ENCODE peak calls at places on chromosomes 11 and 22, in eight cellular contexts. W is psoas muscle, X is aorta, N is small intestine, E is ovary, C is colonic mucosa, G is cardiac muscle cell, R is breast epithelium. V is an unnamed sample.

GRCh38 chr11:121452609-121453150 is at the start of gene SORL1-AS1:
- DNase-seq in N (peak; percentile 58), X (no peak), W (no peak), E (no peak), C (peak; percentile 56), G (no peak), R (no peak), V (no peak)

GRCh38 chr11:75204685-75205667 is 35.6 kb upstream of the TPBGL start:
- DNase-seq in E (peak; percentile 73), X (peak; percentile 94), C (peak; percentile 93), W (peak; percentile 92), N (peak; percentile 88), R (peak; percentile 59), G (peak; percentile 93), V (peak; percentile 72)

GRCh38 chr22:30116362-30117117 is 36.3 kb downstream of the HORMAD2 start:
- DNase-seq in E (no peak), G (no peak), N (peak; percentile 59), C (no peak), R (no peak), W (no peak), X (no peak), V (no peak)

GRCh38 chr22:17508110-17508509 is 55.2 kb upstream of the SLC25A18 start:
- DNase-seq in R (no peak), E (no peak), N (no peak), W (no peak), G (no peak), C (no peak), X (no peak), V (no peak)

GRCh38 chr11:30741039-30741550 is 154.9 kb upstream of the MPPED2 start:
- DNase-seq in W (no peak), C (no peak), R (no peak), G (peak; percentile 60), N (no peak), X (no peak), E (no peak), V (no peak)

GRCh38 chr11:70105755-70106571 is 27.8 kb downstream of the ANO1 start:
- DNase-seq in G (no peak), X (no peak), C (no peak), W (no peak), N (no peak), R (peak; percentile 83), E (no peak), V (no peak)

GRCh38 chr11:12864316-12865156 is 144.6 kb upstream of the RASSF10 start:
- DNase-seq in N (no peak), R (no peak), X (no peak), C (no peak), E (no peak), W (no peak), G (peak; percentile 31), V (peak; percentile 97)

GRCh38 chr11:126113963-126114362 is 51.3 kb upstream of the CDON start:
- DNase-seq in R (no peak), E (no peak), N (no peak), C (no peak), W (no peak), G (no peak), X (no peak), V (no peak)

GRCh38 chr11:1546536-1547466 is 25.3 kb downstream of the DUSP8 start:
- DNase-seq in E (no peak), C (peak; percentile 61), G (peak; percentile 83), X (peak; percentile 86), N (peak; percentile 45), W (peak; percentile 76), R (no peak), V (peak; percentile 28)

GRCh38 chr11:45237666-45238348 is 48.3 kb downstream of the SYT13 start:
- DNase-seq in R (no peak), X (no peak), G (no peak), C (no peak), W (no peak), N (no peak), E (no peak), V (no peak)

GRCh38 chr11:107018902-107019493 is 722 bp upstream of the GUCY1A2 start:
- DNase-seq in X (peak; percentile 80), W (peak; percentile 56), E (peak; percentile 65), G (peak; percentile 91), N (peak; percentile 3), R (no peak), C (peak; percentile 23), V (peak; percentile 49)

GRCh38 chr11:1890856-1891830 is 552 bp downstream of the PRR33 start:
- DNase-seq in N (no peak), E (no peak), C (no peak), W (peak; percentile 74), R (no peak), X (no peak), G (no peak), V (no peak)

GRCh38 chr11:27514558-27514957 is 8.0 kb upstream of the LIN7C start:
- DNase-seq in W (no peak), E (no peak), G (no peak), R (no peak), N (no peak), X (no peak), C (no peak), V (no peak)

GRCh38 chr11:33747969-33748368 is 11.7 kb upstream of the CD59 start:
- DNase-seq in X (no peak), W (no peak), G (no peak), R (no peak), N (no peak), C (no peak), E (no peak), V (peak; percentile 60)

GRCh38 chr11:93059074-93059957 is 89.9 kb downstream of the MTNR1B start:
- DNase-seq in R (no peak), E (no peak), N (no peak), X (no peak), W (no peak), G (peak; percentile 48), C (no peak), V (no peak)

GRCh38 chr11:316031-316701 is 2.3 kb downstream of the IFITM1 start:
- DNase-seq in X (peak; percentile 81), W (peak; percentile 60), E (no peak), C (no peak), R (no peak), G (no peak), N (no peak), V (no peak)

GRCh38 chr11:59380263-59381059 is 21.8 kb downstream of the OR5AN1 start:
- DNase-seq in E (no peak), W (no peak), X (no peak), R (no peak), G (no peak), C (no peak), N (no peak), V (no peak)

GRCh38 chr11:72410956-72411355 is 23.4 kb downstream of the CLPB start:
- DNase-seq in C (no peak), N (no peak), G (no peak), W (no peak), E (no peak), R (no peak), X (no peak), V (no peak)

GRCh38 chr11:8693555-8693954 is 11.0 kb downstream of the RPL27A start:
- DNase-seq in R (no peak), G (no peak), X (no peak), N (no peak), E (no peak), C (no peak), W (no peak), V (no peak)

GRCh38 chr11:42974510-42974909 is 337.3 kb upstream of the API5 start:
- DNase-seq in C (no peak), R (no peak), N (no peak), G (no peak), E (no peak), W (no peak), X (no peak), V (no peak)

GRCh38 chr11:132784441-132784840 is 747.9 kb downstream of the OPCML start:
- DNase-seq in W (no peak), R (no peak), G (no peak), X (no peak), C (no peak), N (no peak), E (no peak), V (no peak)
- H3K27ac ChIP-seq in W (no peak overlapping the region), R (no peak overlapping the region), G (no peak overlapping the region), X (no peak overlapping the region), C (no peak overlapping the region), N (no peak overlapping the region), E (no peak overlapping the region), V (no peak overlapping the region)

GRCh38 chr11:65436412-65437032 is 13.9 kb downstream of the NEAT1 start:
- DNase-seq in W (peak; percentile 50), R (peak; percentile 17), E (no peak), N (peak; percentile 22), C (peak; percentile 29), X (peak; percentile 71), G (no peak), V (peak; percentile 37)
- H3K27ac ChIP-seq in W (peak overlapping the region; percentile 100), R (peak overlapping the region; percentile 43), E (no peak overlapping the region), N (peak overlapping the region; percentile 64), C (no peak overlapping the region), X (peak overlapping the region; percentile 56), G (no peak overlapping the region), V (no peak overlapping the region)

DNA sequence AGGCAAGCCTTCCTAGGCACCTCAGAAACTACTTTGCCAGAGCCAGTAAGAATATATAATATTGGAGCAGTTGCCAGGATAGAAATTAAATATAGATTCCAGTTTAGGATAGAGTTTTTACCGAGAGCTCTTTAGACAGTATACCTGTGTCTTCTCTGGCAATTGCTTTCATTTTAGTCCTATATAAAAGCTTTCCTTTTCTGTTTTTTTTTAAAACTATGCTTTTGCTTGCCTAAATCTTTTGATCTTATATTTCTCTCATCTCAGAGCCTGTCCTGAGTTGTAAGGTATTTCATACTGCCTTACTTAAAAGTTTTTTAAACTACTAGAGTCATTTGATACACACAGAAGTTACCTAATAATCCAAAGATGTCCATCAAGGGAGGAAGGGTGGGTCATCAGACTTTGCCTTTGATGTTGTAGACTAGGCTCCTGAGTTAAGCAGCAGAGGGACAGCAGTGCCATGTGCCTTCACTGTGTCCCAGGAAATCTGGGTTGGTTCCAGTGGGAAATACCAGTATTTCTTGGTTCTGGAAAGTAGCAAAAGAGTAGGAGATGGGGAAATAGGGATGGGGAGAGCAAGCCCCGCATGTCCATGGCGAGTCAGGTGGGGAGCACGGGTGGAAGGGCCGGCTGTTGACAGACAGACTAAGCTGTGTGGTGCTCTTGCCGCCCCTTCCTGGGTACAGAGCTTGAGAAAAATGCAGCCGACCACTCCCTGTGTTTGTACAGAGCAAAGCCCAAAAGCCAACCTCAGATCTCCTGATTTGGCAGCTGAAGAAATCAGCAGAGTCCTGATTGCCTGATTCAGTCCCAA is 11.2 kb downstream of the MCAM start:
- DNase-seq in W (no peak), E (no peak), C (no peak), X (no peak), N (no peak), R (no peak), G (no peak), V (no peak)
- H3K27ac ChIP-seq in W (peak overlapping the region; percentile 89), E (peak overlapping the region; percentile 72), C (no peak overlapping the region), X (peak overlapping the region; percentile 75), N (no peak overlapping the region), R (peak overlapping the region; percentile 55), G (peak overlapping the region; percentile 60), V (no peak overlapping the region)

DNA sequence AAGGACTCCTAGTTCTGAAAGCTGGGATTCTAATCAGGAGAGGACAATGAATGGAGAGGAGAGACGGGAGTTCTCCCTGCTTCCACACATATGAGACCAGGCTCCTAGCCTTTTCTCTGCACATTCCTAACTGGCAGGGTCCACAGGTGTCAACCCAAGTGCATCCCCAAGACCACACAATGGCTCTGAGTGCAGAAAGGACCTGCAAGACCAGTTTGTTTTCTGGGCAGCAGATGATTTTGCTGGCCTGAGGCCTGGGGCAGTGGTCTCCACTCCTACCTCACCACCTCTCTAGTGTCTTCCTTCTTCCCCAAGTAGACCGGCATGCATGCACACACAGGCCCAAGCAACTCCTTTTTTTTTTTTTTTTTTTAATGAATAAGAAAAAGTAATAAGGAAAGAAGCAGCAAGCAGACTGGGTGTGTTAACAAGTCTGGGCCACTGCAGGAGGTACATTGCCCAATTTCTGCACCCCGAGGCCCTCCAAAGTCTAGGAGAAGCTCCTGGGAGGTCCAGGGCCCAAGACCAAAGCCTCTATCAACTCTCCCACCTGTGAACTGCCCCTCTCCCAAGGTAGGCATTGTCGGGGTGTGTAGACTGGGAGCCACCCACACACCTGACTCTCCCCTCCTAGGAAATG is 1.2 kb upstream of the TSKU start:
- DNase-seq in E (no peak), C (no peak), W (no peak), R (peak; percentile 69), X (no peak), N (peak; percentile 37), G (no peak), V (no peak)
- H3K27ac ChIP-seq in E (peak overlapping the region; percentile 99), C (peak overlapping the region; percentile 93), W (peak overlapping the region; percentile 67), R (peak overlapping the region; percentile 93), X (peak overlapping the region; percentile 87), N (peak overlapping the region; percentile 91), G (peak overlapping the region; percentile 80), V (no peak overlapping the region)

V was measured in endothelial cell of umbilical vein.